ENCODE peak calls at places on chromosomes 5 and 9, in ten cellular contexts. One of them, this sample, is unnamed.
A peak's percentile ranks its signal among the peaks of the same experiment; 100 is the strongest.

GRCh38 chr5:149035282-149035882 is 27.5 kb downstream of the SH3TC2 start:
- DNase-seq in Daoy: peak; percentile 85
- DNase-seq in AG04449: no peak
- DNase-seq in stimulated activated CD4-positive, alpha-beta T cell treated with anti-CD3 and anti-CD28 coated beads, Interleukin-15, amount 100 ng/mL, for 1 hour: peak; percentile 43
- DNase-seq in HFF-Myc: peak; percentile 63
- DNase-seq in cardiac septum: peak; percentile 89
- DNase-seq in activated CD8-positive, alpha-beta memory T cell treated with anti-CD3 and anti-CD28 coated beads for 4 hours: peak; percentile 28
- DNase-seq in NCI-H1048: peak; percentile 18
- DNase-seq in activated T-helper 1 cell treated with anti-CD3 and anti-CD28 coated beads, Interleukin-12 subunit alpha, Interleukin-12 subunit beta, Interleukin-2, Interleukin-4 antibody, amounts not matched to agents 30 ng/mL and 10 ng/mL and 1 ng/mL, durations not matched to agents 14 hours and 24 hours and 36 hours: peak; percentile 41
- DNase-seq in GM06990: peak; percentile 10
- DNase-seq in this sample: peak; percentile 79

GRCh38 chr5:39433123-39433522 is 8.3 kb upstream of the DAB2 start:
- DNase-seq in HFF-Myc: no peak
- DNase-seq in activated CD8-positive, alpha-beta memory T cell treated with anti-CD3 and anti-CD28 coated beads for 4 hours: no peak
- DNase-seq in cardiac septum: no peak
- DNase-seq in stimulated activated CD4-positive, alpha-beta T cell treated with anti-CD3 and anti-CD28 coated beads, Interleukin-15, amount 100 ng/mL, for 1 hour: no peak
- DNase-seq in Daoy: no peak
- DNase-seq in NCI-H1048: no peak
- DNase-seq in GM06990: no peak
- DNase-seq in AG04449: no peak
- DNase-seq in activated T-helper 1 cell treated with anti-CD3 and anti-CD28 coated beads, Interleukin-12 subunit alpha, Interleukin-12 subunit beta, Interleukin-2, Interleukin-4 antibody, amounts not matched to agents 30 ng/mL and 10 ng/mL and 1 ng/mL, durations not matched to agents 14 hours and 24 hours and 36 hours: no peak
- DNase-seq in this sample: no peak

GRCh38 chr9:34578241-34579096 is 11.1 kb downstream of the CNTFR start:
- DNase-seq in Daoy: peak; percentile 81
- DNase-seq in AG04449: no peak
- DNase-seq in stimulated activated CD4-positive, alpha-beta T cell treated with anti-CD3 and anti-CD28 coated beads, Interleukin-15, amount 100 ng/mL, for 1 hour: no peak
- DNase-seq in NCI-H1048: no peak
- DNase-seq in GM06990: no peak
- DNase-seq in activated T-helper 1 cell treated with anti-CD3 and anti-CD28 coated beads, Interleukin-12 subunit alpha, Interleukin-12 subunit beta, Interleukin-2, Interleukin-4 antibody, amounts not matched to agents 30 ng/mL and 10 ng/mL and 1 ng/mL, durations not matched to agents 14 hours and 24 hours and 36 hours: no peak
- DNase-seq in cardiac septum: no peak
- DNase-seq in HFF-Myc: no peak
- DNase-seq in activated CD8-positive, alpha-beta memory T cell treated with anti-CD3 and anti-CD28 coated beads for 4 hours: no peak
- DNase-seq in this sample: no peak

GRCh38 chr9:110623462-110624025 is 44.0 kb upstream of the SVEP1 start:
- DNase-seq in stimulated activated CD4-positive, alpha-beta T cell treated with anti-CD3 and anti-CD28 coated beads, Interleukin-15, amount 100 ng/mL, for 1 hour: no peak
- DNase-seq in activated T-helper 1 cell treated with anti-CD3 and anti-CD28 coated beads, Interleukin-12 subunit alpha, Interleukin-12 subunit beta, Interleukin-2, Interleukin-4 antibody, amounts not matched to agents 30 ng/mL and 10 ng/mL and 1 ng/mL, durations not matched to agents 14 hours and 24 hours and 36 hours: no peak
- DNase-seq in Daoy: peak; percentile 64
- DNase-seq in GM06990: no peak
- DNase-seq in NCI-H1048: peak; percentile 4
- DNase-seq in HFF-Myc: no peak
- DNase-seq in AG04449: no peak
- DNase-seq in activated CD8-positive, alpha-beta memory T cell treated with anti-CD3 and anti-CD28 coated beads for 4 hours: no peak
- DNase-seq in cardiac septum: no peak
- DNase-seq in this sample: no peak

GRCh38 chr9:4146293-4146692 is 153.6 kb downstream of the GLIS3 start:
- DNase-seq in HFF-Myc: no peak
- DNase-seq in activated T-helper 1 cell treated with anti-CD3 and anti-CD28 coated beads, Interleukin-12 subunit alpha, Interleukin-12 subunit beta, Interleukin-2, Interleukin-4 antibody, amounts not matched to agents 30 ng/mL and 10 ng/mL and 1 ng/mL, durations not matched to agents 14 hours and 24 hours and 36 hours: no peak
- DNase-seq in activated CD8-positive, alpha-beta memory T cell treated with anti-CD3 and anti-CD28 coated beads for 4 hours: no peak
- DNase-seq in Daoy: no peak
- DNase-seq in NCI-H1048: no peak
- DNase-seq in GM06990: no peak
- DNase-seq in cardiac septum: no peak
- DNase-seq in AG04449: no peak
- DNase-seq in stimulated activated CD4-positive, alpha-beta T cell treated with anti-CD3 and anti-CD28 coated beads, Interleukin-15, amount 100 ng/mL, for 1 hour: no peak
- DNase-seq in this sample: no peak

GRCh38 chr5:159182691-159183090 is 26.7 kb downstream of the RNF145 start:
- DNase-seq in GM06990: no peak
- DNase-seq in activated T-helper 1 cell treated with anti-CD3 and anti-CD28 coated beads, Interleukin-12 subunit alpha, Interleukin-12 subunit beta, Interleukin-2, Interleukin-4 antibody, amounts not matched to agents 30 ng/mL and 10 ng/mL and 1 ng/mL, durations not matched to agents 14 hours and 24 hours and 36 hours: no peak
- DNase-seq in Daoy: no peak
- DNase-seq in stimulated activated CD4-positive, alpha-beta T cell treated with anti-CD3 and anti-CD28 coated beads, Interleukin-15, amount 100 ng/mL, for 1 hour: no peak
- DNase-seq in activated CD8-positive, alpha-beta memory T cell treated with anti-CD3 and anti-CD28 coated beads for 4 hours: no peak
- DNase-seq in cardiac septum: no peak
- DNase-seq in HFF-Myc: no peak
- DNase-seq in AG04449: no peak
- DNase-seq in NCI-H1048: no peak
- DNase-seq in this sample: no peak

GRCh38 chr9:71270554-71270953 is 149.1 kb upstream of the TRPM3 start:
- DNase-seq in NCI-H1048: no peak
- DNase-seq in activated CD8-positive, alpha-beta memory T cell treated with anti-CD3 and anti-CD28 coated beads for 4 hours: no peak
- DNase-seq in activated T-helper 1 cell treated with anti-CD3 and anti-CD28 coated beads, Interleukin-12 subunit alpha, Interleukin-12 subunit beta, Interleukin-2, Interleukin-4 antibody, amounts not matched to agents 30 ng/mL and 10 ng/mL and 1 ng/mL, durations not matched to agents 14 hours and 24 hours and 36 hours: no peak
- DNase-seq in HFF-Myc: no peak
- DNase-seq in cardiac septum: no peak
- DNase-seq in AG04449: no peak
- DNase-seq in stimulated activated CD4-positive, alpha-beta T cell treated with anti-CD3 and anti-CD28 coated beads, Interleukin-15, amount 100 ng/mL, for 1 hour: no peak
- DNase-seq in GM06990: no peak
- DNase-seq in Daoy: peak; percentile 28
- DNase-seq in this sample: no peak

GRCh38 chr9:28329323-28329722 is 756.0 kb upstream of the C9orf72 start:
- DNase-seq in GM06990: no peak
- DNase-seq in activated T-helper 1 cell treated with anti-CD3 and anti-CD28 coated beads, Interleukin-12 subunit alpha, Interleukin-12 subunit beta, Interleukin-2, Interleukin-4 antibody, amounts not matched to agents 30 ng/mL and 10 ng/mL and 1 ng/mL, durations not matched to agents 14 hours and 24 hours and 36 hours: no peak
- DNase-seq in HFF-Myc: no peak
- DNase-seq in Daoy: no peak
- DNase-seq in stimulated activated CD4-positive, alpha-beta T cell treated with anti-CD3 and anti-CD28 coated beads, Interleukin-15, amount 100 ng/mL, for 1 hour: no peak
- DNase-seq in cardiac septum: no peak
- DNase-seq in AG04449: no peak
- DNase-seq in activated CD8-positive, alpha-beta memory T cell treated with anti-CD3 and anti-CD28 coated beads for 4 hours: no peak
- DNase-seq in NCI-H1048: no peak
- DNase-seq in this sample: no peak

GRCh38 chr9:37650873-37651768 is at the start of gene FRMPD1:
- DNase-seq in GM06990: peak; percentile 72
- DNase-seq in cardiac septum: no peak
- DNase-seq in stimulated activated CD4-positive, alpha-beta T cell treated with anti-CD3 and anti-CD28 coated beads, Interleukin-15, amount 100 ng/mL, for 1 hour: peak; percentile 41
- DNase-seq in NCI-H1048: no peak
- DNase-seq in activated CD8-positive, alpha-beta memory T cell treated with anti-CD3 and anti-CD28 coated beads for 4 hours: no peak
- DNase-seq in Daoy: peak; percentile 71
- DNase-seq in HFF-Myc: no peak
- DNase-seq in activated T-helper 1 cell treated with anti-CD3 and anti-CD28 coated beads, Interleukin-12 subunit alpha, Interleukin-12 subunit beta, Interleukin-2, Interleukin-4 antibody, amounts not matched to agents 30 ng/mL and 10 ng/mL and 1 ng/mL, durations not matched to agents 14 hours and 24 hours and 36 hours: peak; percentile 51
- DNase-seq in AG04449: no peak
- DNase-seq in this sample: peak; percentile 64

GRCh38 chr5:144336191-144336590 is 165.5 kb downstream of the KCTD16 start:
- DNase-seq in AG04449: no peak
- DNase-seq in cardiac septum: no peak
- DNase-seq in Daoy: no peak
- DNase-seq in activated CD8-positive, alpha-beta memory T cell treated with anti-CD3 and anti-CD28 coated beads for 4 hours: no peak
- DNase-seq in GM06990: no peak
- DNase-seq in NCI-H1048: no peak
- DNase-seq in stimulated activated CD4-positive, alpha-beta T cell treated with anti-CD3 and anti-CD28 coated beads, Interleukin-15, amount 100 ng/mL, for 1 hour: no peak
- DNase-seq in HFF-Myc: no peak
- DNase-seq in activated T-helper 1 cell treated with anti-CD3 and anti-CD28 coated beads, Interleukin-12 subunit alpha, Interleukin-12 subunit beta, Interleukin-2, Interleukin-4 antibody, amounts not matched to agents 30 ng/mL and 10 ng/mL and 1 ng/mL, durations not matched to agents 14 hours and 24 hours and 36 hours: no peak
- DNase-seq in this sample: no peak

GRCh38 chr5:73028991-73029540 is 73.2 kb downstream of the FCHO2 start:
- DNase-seq in Daoy: peak; percentile 19
- DNase-seq in stimulated activated CD4-positive, alpha-beta T cell treated with anti-CD3 and anti-CD28 coated beads, Interleukin-15, amount 100 ng/mL, for 1 hour: no peak
- DNase-seq in GM06990: no peak
- DNase-seq in AG04449: peak; percentile 59
- DNase-seq in activated CD8-positive, alpha-beta memory T cell treated with anti-CD3 and anti-CD28 coated beads for 4 hours: no peak
- DNase-seq in NCI-H1048: no peak
- DNase-seq in HFF-Myc: no peak
- DNase-seq in activated T-helper 1 cell treated with anti-CD3 and anti-CD28 coated beads, Interleukin-12 subunit alpha, Interleukin-12 subunit beta, Interleukin-2, Interleukin-4 antibody, amounts not matched to agents 30 ng/mL and 10 ng/mL and 1 ng/mL, durations not matched to agents 14 hours and 24 hours and 36 hours: no peak
- DNase-seq in cardiac septum: no peak
- DNase-seq in this sample: no peak

GRCh38 chr5:53262348-53262970 is 152.9 kb upstream of the MOCS2 start:
- DNase-seq in activated T-helper 1 cell treated with anti-CD3 and anti-CD28 coated beads, Interleukin-12 subunit alpha, Interleukin-12 subunit beta, Interleukin-2, Interleukin-4 antibody, amounts not matched to agents 30 ng/mL and 10 ng/mL and 1 ng/mL, durations not matched to agents 14 hours and 24 hours and 36 hours: no peak
- DNase-seq in activated CD8-positive, alpha-beta memory T cell treated with anti-CD3 and anti-CD28 coated beads for 4 hours: no peak
- DNase-seq in stimulated activated CD4-positive, alpha-beta T cell treated with anti-CD3 and anti-CD28 coated beads, Interleukin-15, amount 100 ng/mL, for 1 hour: no peak
- DNase-seq in cardiac septum: no peak
- DNase-seq in AG04449: no peak
- DNase-seq in HFF-Myc: no peak
- DNase-seq in GM06990: no peak
- DNase-seq in NCI-H1048: no peak
- DNase-seq in Daoy: no peak
- DNase-seq in this sample: no peak

GRCh38 chr5:119527346-119527745 is 75.0 kb downstream of the HSD17B4 start:
- DNase-seq in Daoy: no peak
- DNase-seq in stimulated activated CD4-positive, alpha-beta T cell treated with anti-CD3 and anti-CD28 coated beads, Interleukin-15, amount 100 ng/mL, for 1 hour: no peak
- DNase-seq in GM06990: no peak
- DNase-seq in activated T-helper 1 cell treated with anti-CD3 and anti-CD28 coated beads, Interleukin-12 subunit alpha, Interleukin-12 subunit beta, Interleukin-2, Interleukin-4 antibody, amounts not matched to agents 30 ng/mL and 10 ng/mL and 1 ng/mL, durations not matched to agents 14 hours and 24 hours and 36 hours: no peak
- DNase-seq in HFF-Myc: no peak
- DNase-seq in cardiac septum: no peak
- DNase-seq in AG04449: no peak
- DNase-seq in NCI-H1048: no peak
- DNase-seq in activated CD8-positive, alpha-beta memory T cell treated with anti-CD3 and anti-CD28 coated beads for 4 hours: no peak
- DNase-seq in this sample: no peak

GRCh38 chr5:33592245-33592644 is 151.5 kb downstream of the TARS1 start:
- DNase-seq in GM06990: no peak
- DNase-seq in AG04449: no peak
- DNase-seq in activated T-helper 1 cell treated with anti-CD3 and anti-CD28 coated beads, Interleukin-12 subunit alpha, Interleukin-12 subunit beta, Interleukin-2, Interleukin-4 antibody, amounts not matched to agents 30 ng/mL and 10 ng/mL and 1 ng/mL, durations not matched to agents 14 hours and 24 hours and 36 hours: no peak
- DNase-seq in Daoy: no peak
- DNase-seq in stimulated activated CD4-positive, alpha-beta T cell treated with anti-CD3 and anti-CD28 coated beads, Interleukin-15, amount 100 ng/mL, for 1 hour: no peak
- DNase-seq in cardiac septum: no peak
- DNase-seq in NCI-H1048: no peak
- DNase-seq in HFF-Myc: no peak
- DNase-seq in activated CD8-positive, alpha-beta memory T cell treated with anti-CD3 and anti-CD28 coated beads for 4 hours: no peak
- DNase-seq in this sample: no peak

GRCh38 chr9:89022902-89023301 is 31.6 kb downstream of the S1PR3 start:
- DNase-seq in activated CD8-positive, alpha-beta memory T cell treated with anti-CD3 and anti-CD28 coated beads for 4 hours: no peak
- DNase-seq in HFF-Myc: no peak
- DNase-seq in NCI-H1048: no peak
- DNase-seq in activated T-helper 1 cell treated with anti-CD3 and anti-CD28 coated beads, Interleukin-12 subunit alpha, Interleukin-12 subunit beta, Interleukin-2, Interleukin-4 antibody, amounts not matched to agents 30 ng/mL and 10 ng/mL and 1 ng/mL, durations not matched to agents 14 hours and 24 hours and 36 hours: no peak
- DNase-seq in GM06990: no peak
- DNase-seq in cardiac septum: no peak
- DNase-seq in Daoy: peak; percentile 56
- DNase-seq in stimulated activated CD4-positive, alpha-beta T cell treated with anti-CD3 and anti-CD28 coated beads, Interleukin-15, amount 100 ng/mL, for 1 hour: no peak
- DNase-seq in AG04449: no peak
- DNase-seq in this sample: no peak

GRCh38 chr9:131727795-131728545 is 11.9 kb downstream of the RAPGEF1 start:
- DNase-seq in stimulated activated CD4-positive, alpha-beta T cell treated with anti-CD3 and anti-CD28 coated beads, Interleukin-15, amount 100 ng/mL, for 1 hour: no peak
- DNase-seq in NCI-H1048: no peak
- DNase-seq in Daoy: no peak
- DNase-seq in activated T-helper 1 cell treated with anti-CD3 and anti-CD28 coated beads, Interleukin-12 subunit alpha, Interleukin-12 subunit beta, Interleukin-2, Interleukin-4 antibody, amounts not matched to agents 30 ng/mL and 10 ng/mL and 1 ng/mL, durations not matched to agents 14 hours and 24 hours and 36 hours: no peak
- DNase-seq in GM06990: peak; percentile 68
- DNase-seq in activated CD8-positive, alpha-beta memory T cell treated with anti-CD3 and anti-CD28 coated beads for 4 hours: no peak
- DNase-seq in AG04449: no peak
- DNase-seq in cardiac septum: no peak
- DNase-seq in HFF-Myc: no peak
- DNase-seq in this sample: no peak

GRCh38 chr5:67089200-67089725 is 107.3 kb downstream of the CD180 start:
- DNase-seq in activated CD8-positive, alpha-beta memory T cell treated with anti-CD3 and anti-CD28 coated beads for 4 hours: no peak
- DNase-seq in NCI-H1048: no peak
- DNase-seq in Daoy: no peak
- DNase-seq in GM06990: no peak
- DNase-seq in activated T-helper 1 cell treated with anti-CD3 and anti-CD28 coated beads, Interleukin-12 subunit alpha, Interleukin-12 subunit beta, Interleukin-2, Interleukin-4 antibody, amounts not matched to agents 30 ng/mL and 10 ng/mL and 1 ng/mL, durations not matched to agents 14 hours and 24 hours and 36 hours: no peak
- DNase-seq in AG04449: no peak
- DNase-seq in HFF-Myc: no peak
- DNase-seq in cardiac septum: no peak
- DNase-seq in stimulated activated CD4-positive, alpha-beta T cell treated with anti-CD3 and anti-CD28 coated beads, Interleukin-15, amount 100 ng/mL, for 1 hour: no peak
- DNase-seq in this sample: no peak

GRCh38 chr5:42462089-42462488 is 38.9 kb downstream of the GHR start:
- DNase-seq in NCI-H1048: no peak
- DNase-seq in HFF-Myc: no peak
- DNase-seq in stimulated activated CD4-positive, alpha-beta T cell treated with anti-CD3 and anti-CD28 coated beads, Interleukin-15, amount 100 ng/mL, for 1 hour: no peak
- DNase-seq in Daoy: no peak
- DNase-seq in activated T-helper 1 cell treated with anti-CD3 and anti-CD28 coated beads, Interleukin-12 subunit alpha, Interleukin-12 subunit beta, Interleukin-2, Interleukin-4 antibody, amounts not matched to agents 30 ng/mL and 10 ng/mL and 1 ng/mL, durations not matched to agents 14 hours and 24 hours and 36 hours: no peak
- DNase-seq in cardiac septum: no peak
- DNase-seq in activated CD8-positive, alpha-beta memory T cell treated with anti-CD3 and anti-CD28 coated beads for 4 hours: no peak
- DNase-seq in GM06990: no peak
- DNase-seq in AG04449: no peak
- DNase-seq in this sample: no peak

This sample was measured in activated CD4-positive, alpha-beta memory T cell treated with anti-CD3 and anti-CD28 coated beads, Interleukin-2, amount 10 ng/mL, durations not matched to agents 7 days and 5 days.